ENCODE peak calls at places on chromosomes 7 and 10, in five cellular contexts. H, R, X, Y and V are unnamed samples.

GRCh38 chr7:121081327-121081936 is 92.9 kb downstream of the CPED1 start:
- DNase-seq in H (no peak), R (peak; percentile 91), X (peak; percentile 90), Y (no peak), V (peak; percentile 84)

GRCh38 chr7:131040467-131040932 is 287.2 kb upstream of the MKLN1 start:
- DNase-seq in H (peak; percentile 63), R (peak; percentile 84), X (peak; percentile 84), Y (peak; percentile 83), V (peak; percentile 86)

GRCh38 chr10:74177140-74177677 is 26.2 kb downstream of the ADK start:
- DNase-seq in H (peak; percentile 59), R (peak; percentile 29), X (no peak), Y (peak; percentile 59), V (peak; percentile 23)

GRCh38 chr7:126783613-126784012 is 469.1 kb downstream of the GRM8 start:
- DNase-seq in H (no peak), R (no peak), X (no peak), Y (no peak), V (no peak)

GRCh38 chr10:92847185-92847864 is 995 bp upstream of the EXOC6 start:
- DNase-seq in H (no peak), R (no peak), X (peak; percentile 77), Y (no peak), V (peak; percentile 64)

GRCh38 chr7:21923663-21924062 is 22.0 kb downstream of the CDCA7L start:
- DNase-seq in H (no peak), R (peak; percentile 37), X (peak; percentile 81), Y (peak; percentile 65), V (peak; percentile 43)

GRCh38 chr7:109111086-109111485 is 541.4 kb downstream of the DNAJB9 start:
- DNase-seq in H (no peak), R (no peak), X (no peak), Y (no peak), V (no peak)

GRCh38 chr7:2104716-2105115 is 128.0 kb downstream of the MAD1L1 start:
- DNase-seq in H (no peak), R (no peak), X (no peak), Y (no peak), V (no peak)

GRCh38 chr7:40723829-40724228 is 589.0 kb downstream of the SUGCT start:
- DNase-seq in H (no peak), R (no peak), X (no peak), Y (no peak), V (no peak)

GRCh38 chr7:46210467-46210866 is 289.4 kb upstream of the IGFBP3 start:
- DNase-seq in H (no peak), R (no peak), X (peak; percentile 53), Y (no peak), V (no peak)

GRCh38 chr7:63899691-63900393 is 98.8 kb upstream of the ZNF722 start:
- DNase-seq in H (peak; percentile 83), R (no peak), X (no peak), Y (no peak), V (no peak)

GRCh38 chr7:105934577-105935185 is 28.4 kb upstream of the CDHR3 start:
- DNase-seq in H (peak; percentile 57), R (peak; percentile 69), X (peak; percentile 84), Y (peak; percentile 79), V (peak; percentile 66)

GRCh38 chr7:109003742-109004141 is 434.1 kb downstream of the DNAJB9 start:
- DNase-seq in H (no peak), R (no peak), X (peak; percentile 0), Y (no peak), V (peak; percentile 0)

GRCh38 chr7:5237286-5237685 is 45.5 kb upstream of the SLC29A4 start:
- DNase-seq in H (no peak), R (peak; percentile 66), X (peak; percentile 64), Y (no peak), V (peak; percentile 54)

GRCh38 chr10:135601-136464 is 578 bp downstream of the ZMYND11 start:
- DNase-seq in H (peak; percentile 70), R (peak; percentile 48), X (peak; percentile 67), Y (peak; percentile 79), V (peak; percentile 60)

GRCh38 chr10:119425102-119425880 is 117.2 kb downstream of the RGS10 start:
- DNase-seq in H (no peak), R (no peak), X (no peak), Y (peak; percentile 34), V (no peak)

GRCh38 chr7:73977626-73978618 is 50.1 kb upstream of the ELN start:
- DNase-seq in H (no peak), R (peak; percentile 38), X (no peak), Y (peak; percentile 34), V (no peak)

GRCh38 chr7:156043435-156044123 is 231.3 kb upstream of the SHH start:
- DNase-seq in H (no peak), R (no peak), X (no peak), Y (no peak), V (no peak)

GRCh38 chr7:29843106-29843505 is 36.8 kb downstream of the WIPF3 start:
- DNase-seq in H (no peak), R (no peak), X (no peak), Y (no peak), V (no peak)

GRCh38 chr7:7923818-7924217 is 44.8 kb upstream of the GLCCI1 start:
- DNase-seq in H (no peak), R (no peak), X (no peak), Y (no peak), V (no peak)

GRCh38 chr7:139036901-139037300 is 1.1 kb upstream of the ZC3HAV1L start:
- DNase-seq in H (no peak), R (no peak), X (no peak), Y (no peak), V (no peak)

GRCh38 chr7:73802459-73802858 is 28.3 kb upstream of the CLDN4 start:
- DNase-seq in H (no peak), R (no peak), X (no peak), Y (no peak), V (no peak)

GRCh38 chr7:129271500-129272355 is 46.9 kb downstream of the AHCYL2 start:
- DNase-seq in H (peak; percentile 67), R (peak; percentile 64), X (peak; percentile 86), Y (peak; percentile 85), V (peak; percentile 62)

GRCh38 chr10:112950714-112951348 is 784 bp downstream of the TCF7L2 start:
- DNase-seq in H (peak; percentile 38), R (peak; percentile 50), X (peak; percentile 63), Y (peak; percentile 69), V (peak; percentile 44)

GRCh38 chr7:47946581-47947354 is 1.5 kb downstream of the PKD1L1 start:
- DNase-seq in H (no peak), R (no peak), X (no peak), Y (no peak), V (no peak)

GRCh38 chr7:120550494-120551048 is 277.6 kb downstream of the KCND2 start:
- DNase-seq in H (no peak), R (peak; percentile 24), X (peak; percentile 71), Y (no peak), V (peak; percentile 64)

GRCh38 chr7:20577362-20578069 is 38.0 kb upstream of the ABCB5 start:
- DNase-seq in H (no peak), R (peak; percentile 62), X (no peak), Y (no peak), V (no peak)

GRCh38 chr10:89207181-89207800 is at the start of gene CH25H:
- DNase-seq in H (peak; percentile 56), R (peak; percentile 71), X (peak; percentile 82), Y (peak; percentile 85), V (peak; percentile 69)

GRCh38 chr7:128861957-128862570 is 592 bp upstream of the ATP6V1F start:
- DNase-seq in H (no peak), R (no peak), X (no peak), Y (no peak), V (no peak)

GRCh38 chr7:74544706-74545469 is 91.2 kb downstream of the GTF2IRD1 start:
- DNase-seq in H (peak; percentile 72), R (peak; percentile 33), X (peak; percentile 85), Y (peak; percentile 89), V (peak; percentile 72)

GRCh38 chr7:34748244-34749039 is 90.4 kb downstream of the NPSR1 start:
- DNase-seq in H (peak; percentile 92), R (peak; percentile 10), X (peak; percentile 50), Y (peak; percentile 74), V (peak; percentile 67)

GRCh38 chr10:58436071-58436470 is 50.9 kb downstream of the TFAM start:
- DNase-seq in H (no peak), R (no peak), X (peak; percentile 39), Y (no peak), V (peak; percentile 34)

GRCh38 chr10:50550291-50550839 is 73.4 kb downstream of the SGMS1 start:
- DNase-seq in H (peak; percentile 68), R (peak; percentile 78), X (no peak), Y (peak; percentile 48), V (peak; percentile 70)

GRCh38 chr7:68691261-68692216 is 906.7 kb upstream of the AUTS2 start:
- DNase-seq in H (no peak), R (peak; percentile 80), X (peak; percentile 43), Y (no peak), V (peak; percentile 67)

GRCh38 chr10:74135452-74135851 is 15.2 kb downstream of the AP3M1 start:
- DNase-seq in H (no peak), R (no peak), X (no peak), Y (no peak), V (no peak)

GRCh38 chr10:60974463-60975149 is 30.6 kb upstream of the RHOBTB1 start:
- DNase-seq in H (no peak), R (no peak), X (no peak), Y (no peak), V (no peak)

GRCh38 chr7:68793513-68793912 is 804.8 kb upstream of the AUTS2 start:
- DNase-seq in H (no peak), R (no peak), X (no peak), Y (no peak), V (no peak)

GRCh38 chr10:71434760-71435394 is 38.2 kb downstream of the CDH23 start:
- DNase-seq in H (no peak), R (no peak), X (no peak), Y (peak; percentile 61), V (no peak)
- H3K4me3 ChIP-seq in H (no peak overlapping the region), R (no peak overlapping the region), X (no peak overlapping the region), Y (no peak overlapping the region), V (no peak overlapping the region)

GRCh38 chr7:132575987-132576722 is at the start of gene PLXNA4:
- DNase-seq in H (no peak), R (peak; percentile 11), X (peak; percentile 9), Y (peak; percentile 78), V (peak; percentile 22)
- H3K4me3 ChIP-seq in H (no peak within 1 kb of the TSS), R (peak within 1 kb of the TSS; percentile 66), X (peak within 1 kb of the TSS; percentile 20), Y (peak within 1 kb of the TSS; percentile 88), V (peak within 1 kb of the TSS; percentile 80)

GRCh38 chr10:132656283-132657126 is 118.9 kb downstream of the INPP5A start:
- DNase-seq in H (no peak), R (no peak), X (no peak), Y (no peak), V (no peak)
- H3K4me3 ChIP-seq in H (no peak overlapping the region), R (no peak overlapping the region), X (no peak overlapping the region), Y (no peak overlapping the region), V (no peak overlapping the region)

GRCh38 chr10:17586741-17587720 is 30.1 kb downstream of the HACD1 start:
- DNase-seq in H (no peak), R (peak; percentile 4), X (peak; percentile 52), Y (no peak), V (peak; percentile 16)
- H3K4me3 ChIP-seq in H (no peak overlapping the region), R (no peak overlapping the region), X (no peak overlapping the region), Y (no peak overlapping the region), V (no peak overlapping the region)

GRCh38 chr10:30493609-30494530 is 59.9 kb downstream of the MAP3K8 start:
- DNase-seq in H (no peak), R (peak; percentile 48), X (peak; percentile 23), Y (no peak), V (peak; percentile 24)
- H3K4me3 ChIP-seq in H (no peak overlapping the region), R (no peak overlapping the region), X (no peak overlapping the region), Y (no peak overlapping the region), V (no peak overlapping the region)

GRCh38 chr10:63206997-63207952 is 74.1 kb downstream of the NRBF2 start:
- DNase-seq in H (no peak), R (peak; percentile 93), X (peak; percentile 93), Y (no peak), V (peak; percentile 83)
- H3K4me3 ChIP-seq in H (no peak overlapping the region), R (peak overlapping the region; percentile 43), X (no peak overlapping the region), Y (no peak overlapping the region), V (no peak overlapping the region)

GRCh38 chr10:70575486-70575873 is 27.1 kb downstream of the PRF1 start:
- DNase-seq in H (no peak), R (peak; percentile 21), X (peak; percentile 25), Y (no peak), V (no peak)
- H3K4me3 ChIP-seq in H (no peak overlapping the region), R (no peak overlapping the region), X (no peak overlapping the region), Y (no peak overlapping the region), V (no peak overlapping the region)